ENCODE peak calls at places on chromosome 6, in eight cellular contexts. T is NCI-H2081 treated with DMSO at 0.1 percent for 48 hours, R is AG08395, E is cardiac muscle cell, H is GM03348, X is kidney tubule cell, U is EL, P is B cell. D is an unnamed sample.

GRCh38 chr6:27161946-27162603 is 85.4 kb upstream of the PRSS16 start:
- DNase-seq in E (peak), H (peak), P (no peak), U (peak), T (peak), R (peak), X (peak), D (peak)

GRCh38 chr6:152723398-152723797 is 25.7 kb downstream of the MYCT1 start:
- DNase-seq in P (no peak), T (no peak), U (peak), E (peak), X (peak), H (peak), R (peak), D (peak)

GRCh38 chr6:143745160-143746133 is 67.7 kb downstream of the PHACTR2 start:
- DNase-seq in H (peak), T (no peak), E (peak), X (peak), P (no peak), U (peak), R (peak), D (peak)

GRCh38 chr6:123810948-123811347 is 7.3 kb downstream of the NKAIN2 start:
- DNase-seq in U (no peak), E (no peak), H (no peak), T (no peak), P (no peak), R (no peak), X (no peak), D (no peak)

GRCh38 chr6:32604434-32604877 is 14.8 kb upstream of the HLA-DRB1 start:
- DNase-seq in U (no peak), X (peak), E (no peak), H (no peak), T (no peak), P (no peak), R (no peak), D (no peak)

GRCh38 chr6:105136433-105137350 is 43.1 kb downstream of the POPDC3 start:
- DNase-seq in H (peak), E (peak), T (no peak), U (peak), P (peak), R (peak), X (peak), D (peak)

GRCh38 chr6:52929321-52930164 is 20.0 kb upstream of the GSTA3 start:
- DNase-seq in T (no peak), U (peak), R (peak), P (no peak), H (peak), X (peak), E (peak), D (peak)

GRCh38 chr6:13487122-13488014 is at the start of gene GFOD1:
- DNase-seq in X (peak), R (peak), H (peak), P (peak), U (peak), T (peak), E (peak), D (peak)

GRCh38 chr6:53436904-53437303 is 88.2 kb upstream of the ELOVL5 start:
- DNase-seq in R (no peak), U (peak), T (no peak), P (no peak), E (peak), X (no peak), H (no peak), D (no peak)

GRCh38 chr6:122604676-122605075 is 5.5 kb upstream of the PKIB start:
- DNase-seq in E (no peak), X (no peak), R (no peak), P (no peak), H (no peak), U (no peak), T (no peak), D (no peak)

GRCh38 chr6:34332255-34333198 is 59.9 kb downstream of the NUDT3 start:
- DNase-seq in P (no peak), U (no peak), H (no peak), R (no peak), E (no peak), X (no peak), T (no peak), D (no peak)

GRCh38 chr6:106591111-106591825 is 38.0 kb downstream of the RTN4IP1 start:
- DNase-seq in P (no peak), U (peak), E (peak), R (peak), T (no peak), H (peak), X (peak), D (peak)

GRCh38 chr6:132569170-132569569 is 952 bp upstream of the TAAR6 start:
- DNase-seq in E (no peak), P (no peak), R (no peak), T (no peak), H (no peak), X (no peak), U (no peak), D (no peak)

GRCh38 chr6:33073431-33073871 is at the start of gene HLA-DPA1:
- DNase-seq in T (no peak), R (peak), U (peak), P (peak), X (peak), H (peak), E (peak), D (no peak)

GRCh38 chr6:144585217-144585814 is 300.2 kb downstream of the UTRN start:
- DNase-seq in T (no peak), X (peak), H (peak), U (peak), P (no peak), R (peak), E (peak), D (peak)

GRCh38 chr6:89597988-89598387 is 40.6 kb downstream of the LYRM2 start:
- DNase-seq in X (peak), P (no peak), U (peak), T (peak), R (peak), E (peak), H (peak), D (peak)

GRCh38 chr6:50116390-50116789 is 66.7 kb upstream of the DEFB112 start:
- DNase-seq in X (no peak), P (no peak), T (no peak), R (no peak), H (no peak), U (no peak), E (no peak), D (no peak)

GRCh38 chr6:30970946-30971345 is 12.6 kb upstream of the MUC21 start:
- DNase-seq in H (no peak), E (no peak), X (no peak), U (no peak), T (no peak), P (no peak), R (no peak), D (no peak)

GRCh38 chr6:3844097-3844463 is 5.1 kb upstream of the FAM50B start:
- DNase-seq in U (peak), R (peak), P (no peak), H (peak), X (peak), T (no peak), E (peak), D (peak)

GRCh38 chr6:111750753-111751684 is 122.2 kb downstream of the FYN start:
- DNase-seq in P (no peak), H (no peak), E (peak), T (no peak), U (no peak), X (no peak), R (no peak), D (peak)

D was measured in fibroblast of gingiva.